ENCODE peak calls at places on chromosomes 16 and 17, in five cellular contexts. E is HEK293T, R is HepG2, W is H1, O is GM12878. V is an unnamed sample.

GRCh38 chr17:82940226-82941020 is 100.6 kb upstream of the ZNF750 start:
- DNase-seq in E (no peak), R (no peak), W (no peak), O (no peak), V (no peak)

GRCh38 chr16:21626659-21627277 is 25.6 kb downstream of the IGSF6 start:
- DNase-seq in E (no peak), R (peak; percentile 83), W (no peak), O (no peak), V (no peak)

GRCh38 chr17:77834170-77835115 is 124.1 kb upstream of the TNRC6C start:
- DNase-seq in E (peak; percentile 86), R (peak; percentile 20), W (no peak), O (peak; percentile 49), V (peak; percentile 50)

GRCh38 chr16:17296412-17296811 is 174.3 kb downstream of the XYLT1 start:
- DNase-seq in E (no peak), R (no peak), W (no peak), O (no peak), V (no peak)

GRCh38 chr17:55275894-55276804 is 11.4 kb downstream of the HLF start:
- DNase-seq in E (no peak), R (peak; percentile 74), W (no peak), O (no peak), V (no peak)

GRCh38 chr16:50396770-50397525 is 28.2 kb upstream of the BRD7 start:
- DNase-seq in E (no peak), R (no peak), W (no peak), O (no peak), V (no peak)

GRCh38 chr16:85211247-85211910 is 99.1 kb upstream of the CIBAR2 start:
- DNase-seq in E (no peak), R (no peak), W (no peak), O (no peak), V (no peak)

GRCh38 chr17:80949451-80950421 is 41.9 kb upstream of the CHMP6 start:
- DNase-seq in E (no peak), R (no peak), W (no peak), O (no peak), V (no peak)

GRCh38 chr16:24853830-24854229 is 8.1 kb downstream of the SLC5A11 start:
- DNase-seq in E (no peak), R (no peak), W (no peak), O (no peak), V (no peak)

GRCh38 chr17:34275881-34276280 is 5.9 kb downstream of the CCL7 start:
- DNase-seq in E (no peak), R (no peak), W (no peak), O (no peak), V (no peak)

GRCh38 chr16:6629110-6629509 is 703.5 kb upstream of the RBFOX1 start:
- DNase-seq in E (no peak), R (no peak), W (no peak), O (no peak), V (no peak)

GRCh38 chr16:75697571-75697970 is 3.7 kb downstream of the DUXB start:
- DNase-seq in E (no peak), R (no peak), W (no peak), O (no peak), V (no peak)

GRCh38 chr16:87569601-87570559 is 32.4 kb upstream of the JPH3 start:
- DNase-seq in E (no peak), R (no peak), W (no peak), O (no peak), V (no peak)

GRCh38 chr17:53142890-53143289 is 679.8 kb upstream of the KIF2B start:
- DNase-seq in E (no peak), R (no peak), W (no peak), O (no peak), V (peak; percentile 1)

GRCh38 chr17:11969565-11969964 is 27.7 kb downstream of the ZNF18 start:
- DNase-seq in E (no peak), R (no peak), W (no peak), O (no peak), V (no peak)

GRCh38 chr17:56886288-56886721 is 27.5 kb downstream of the TRIM25 start:
- DNase-seq in E (no peak), R (peak; percentile 72), W (no peak), O (no peak), V (no peak)

GRCh38 chr17:59330314-59330942 is 1.0 kb upstream of the YPEL2 start:
- DNase-seq in E (no peak), R (peak; percentile 88), W (no peak), O (no peak), V (no peak)

GRCh38 chr16:79612207-79612606 is 11.7 kb upstream of the MAF start:
- DNase-seq in E (no peak), R (no peak), W (no peak), O (no peak), V (no peak)

GRCh38 chr17:32673964-32674363 is 187.2 kb downstream of the CDK5R1 start:
- DNase-seq in E (no peak), R (no peak), W (no peak), O (no peak), V (no peak)

GRCh38 chr16:66360624-66361324 is 5.7 kb upstream of the CDH5 start:
- DNase-seq in E (no peak), R (no peak), W (no peak), O (no peak), V (no peak)

GRCh38 chr17:63537991-63538692 is 12.1 kb upstream of the DCAF7 start:
- DNase-seq in E (no peak), R (no peak), W (no peak), O (no peak), V (no peak)

GRCh38 chr17:56912105-56912999 is 1.5 kb downstream of the TRIM25 start:
- DNase-seq in E (no peak), R (peak; percentile 57), W (no peak), O (no peak), V (no peak)

GRCh38 chr17:41563607-41564006 is 8.3 kb downstream of the KRT9 start:
- DNase-seq in E (no peak), R (no peak), W (no peak), O (no peak), V (no peak)

GRCh38 chr17:50141750-50142119 is 8.7 kb downstream of the PPP1R9B start:
- DNase-seq in E (no peak), R (no peak), W (no peak), O (no peak), V (no peak)

GRCh38 chr16:85759136-85759535 is 8.2 kb upstream of the C16orf74 start:
- DNase-seq in E (no peak), R (no peak), W (no peak), O (no peak), V (no peak)

GRCh38 chr16:23362460-23363317 is 60.6 kb downstream of the SCNN1B start:
- DNase-seq in E (no peak), R (no peak), W (no peak), O (no peak), V (no peak)

GRCh38 chr17:82384051-82384729 is 12.6 kb downstream of the UTS2R start:
- DNase-seq in E (no peak), R (peak; percentile 29), W (no peak), O (no peak), V (no peak)

GRCh38 chr16:1899641-1900451 is 18.4 kb downstream of the HS3ST6 start:
- DNase-seq in E (no peak), R (no peak), W (no peak), O (no peak), V (no peak)

GRCh38 chr16:3235856-3236669 is 1.1 kb upstream of the ZNF200 start:
- DNase-seq in E (peak; percentile 76), R (no peak), W (no peak), O (no peak), V (no peak)

GRCh38 chr17:79010304-79010646 is 711 bp upstream of the CANT1 start:
- DNase-seq in E (no peak), R (no peak), W (no peak), O (no peak), V (no peak)

GRCh38 chr17:30921544-30922196 is at the start of gene ADAP2:
- DNase-seq in E (peak; percentile 46), R (no peak), W (no peak), O (no peak), V (no peak)

GRCh38 chr17:78707016-78707415 is 75.1 kb downstream of the CYTH1 start:
- DNase-seq in E (no peak), R (no peak), W (no peak), O (no peak), V (no peak)

GRCh38 chr17:15031971-15032370 is 233.2 kb downstream of the PMP22 start:
- DNase-seq in E (no peak), R (no peak), W (no peak), O (no peak), V (no peak)

GRCh38 chr16:17213025-17213424 is 257.7 kb downstream of the XYLT1 start:
- DNase-seq in E (no peak), R (no peak), W (no peak), O (no peak), V (no peak)

GRCh38 chr16:2752850-2753522 is 548 bp downstream of the SRRM2 start:
- DNase-seq in E (peak; percentile 84), R (peak; percentile 56), W (no peak), O (no peak), V (peak; percentile 50)

GRCh38 chr17:38748329-38749221 is at the start of gene PCGF2:
- DNase-seq in E (peak; percentile 70), R (peak; percentile 89), W (peak; percentile 68), O (no peak), V (peak; percentile 93)
- TF ChIP-seq SUZ12 in E (no peak), R (no peak), W (no peak), O (peak; percentile 81), V (no peak)

DNA sequence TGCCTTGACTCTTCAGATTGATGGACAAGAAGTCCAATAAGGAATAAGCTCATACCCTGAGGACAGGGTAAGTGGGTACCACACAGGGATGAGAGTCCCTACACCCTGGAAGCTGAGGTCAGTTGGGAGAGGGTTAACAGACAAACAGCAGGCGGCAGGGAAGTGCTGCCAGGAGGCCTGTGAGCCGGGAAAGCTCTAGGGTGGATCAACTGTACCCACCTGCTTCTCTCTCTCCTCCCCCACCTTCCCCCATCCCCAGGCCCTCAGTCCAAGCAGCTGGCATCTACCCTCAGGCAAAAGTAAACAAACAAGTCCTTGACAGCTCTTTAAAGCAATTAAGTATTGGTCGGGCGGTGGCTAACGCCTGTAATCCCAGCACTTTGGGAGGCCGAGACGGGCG is 20.7 kb upstream of the MYLK3 start:
- DNase-seq in E (no peak), R (no peak), W (no peak), O (no peak), V (no peak)
- TF ChIP-seq SUZ12 in E (no peak), R (no peak), W (no peak), O (no peak), V (no peak)

GRCh38 chr17:74960739-74961342 is 11.7 kb downstream of the HID1 start:
- DNase-seq in E (peak; percentile 83), R (peak; percentile 83), W (peak; percentile 54), O (no peak), V (peak; percentile 56)
- TF ChIP-seq SUZ12 in E (no peak), R (no peak), W (no peak), O (no peak), V (no peak)

GRCh38 chr17:38874505-38875419 is 4.9 kb downstream of the LASP1 start:
- DNase-seq in E (no peak), R (no peak), W (no peak), O (no peak), V (no peak)

GRCh38 chr17:38873646-38874380 is 4.0 kb downstream of the LASP1 start:
- DNase-seq in E (no peak), R (no peak), W (no peak), O (no peak), V (no peak)

GRCh38 chr17:38871992-38872605 is 2.2 kb downstream of the LASP1 start:
- DNase-seq in E (no peak), R (no peak), W (no peak), O (no peak), V (no peak)

GRCh38 chr17:38871247-38871991 is 1.6 kb downstream of the LASP1 start:
- DNase-seq in E (no peak), R (peak; percentile 98), W (no peak), O (peak; percentile 45), V (no peak)

GRCh38 chr17:38872671-38873385 is 3.0 kb downstream of the LASP1 start:
- DNase-seq in E (no peak), R (peak; percentile 92), W (no peak), O (no peak), V (no peak)
- TF ChIP-seq SUZ12 in E (no peak), R (peak; percentile 26), W (no peak), O (no peak), V (no peak)

V was measured in NT2/D1.